ENCODE peak calls at places on chromosome 4, in four cellular contexts. R, K, B and L are unnamed samples.

GRCh38 chr4:60683357-60683756 is 516.8 kb upstream of the ADGRL3 start:
- DNase-seq in R (no peak), K (no peak), B (no peak), L (no peak)

GRCh38 chr4:146638801-146639351 is at the start of gene POU4F2:
- DNase-seq in R (no peak), K (no peak), B (no peak), L (peak)

GRCh38 chr4:151100517-151100916 is 1.1 kb downstream of the RPS3A start:
- DNase-seq in R (no peak), K (no peak), B (no peak), L (no peak)

GRCh38 chr4:73161527-73162185 is 92.1 kb upstream of the COX18 start:
- DNase-seq in R (no peak), K (no peak), B (no peak), L (no peak)

GRCh38 chr4:148330724-148331123 is 111.5 kb downstream of the NR3C2 start:
- DNase-seq in R (no peak), K (no peak), B (no peak), L (no peak)

GRCh38 chr4:151933122-151933827 is 172.5 kb upstream of the GATB start:
- DNase-seq in R (no peak), K (no peak), B (no peak), L (no peak)

GRCh38 chr4:102526532-102526931 is 25.4 kb downstream of the NFKB1 start:
- DNase-seq in R (no peak), K (no peak), B (no peak), L (no peak)

GRCh38 chr4:22500128-22500611 is 15.7 kb downstream of the ADGRA3 start:
- DNase-seq in R (no peak), K (no peak), B (no peak), L (no peak)

GRCh38 chr4:164716901-164717300 is 37.0 kb upstream of the SMIM31 start:
- DNase-seq in R (peak), K (no peak), B (no peak), L (peak)

GRCh38 chr4:182189107-182189878 is 53.9 kb upstream of the TENM3 start:
- DNase-seq in R (no peak), K (peak), B (no peak), L (no peak)

GRCh38 chr4:140243345-140243753 is 89.4 kb upstream of the MAML3 start:
- DNase-seq in R (no peak), K (no peak), B (peak), L (no peak)

GRCh38 chr4:169225058-169225751 is 45.6 kb downstream of the SH3RF1 start:
- DNase-seq in R (no peak), K (no peak), B (no peak), L (no peak)

GRCh38 chr4:89123418-89123817 is 12.1 kb downstream of the TIGD2 start:
- DNase-seq in R (peak), K (no peak), B (no peak), L (no peak)

GRCh38 chr4:4645743-4646142 is 103.9 kb upstream of the STX18 start:
- DNase-seq in R (no peak), K (no peak), B (no peak), L (no peak)

GRCh38 chr4:74755486-74755885 is 38.8 kb downstream of the BTC start:
- DNase-seq in R (no peak), K (no peak), B (no peak), L (no peak)

GRCh38 chr4:5890063-5890727 is 2.7 kb downstream of the CRMP1 start:
- DNase-seq in R (no peak), K (no peak), B (no peak), L (peak)

GRCh38 chr4:71882113-71882512 is 98.2 kb upstream of the GC start:
- DNase-seq in R (no peak), K (no peak), B (no peak), L (peak)

GRCh38 chr4:1194028-1194900 is 21.9 kb upstream of the SPON2 start:
- DNase-seq in R (no peak), K (no peak), B (no peak), L (peak)

GRCh38 chr4:1592179-1593037 is 91.7 kb downstream of the FAM53A start:
- DNase-seq in R (no peak), K (peak), B (no peak), L (peak)

GRCh38 chr4:79042079-79042674 is 102.9 kb upstream of the PAQR3 start:
- DNase-seq in R (peak), K (peak), B (no peak), L (no peak)

GRCh38 chr4:74016068-74016467 is 17.6 kb upstream of the CXCL5 start:
- DNase-seq in R (no peak), K (no peak), B (no peak), L (no peak)

GRCh38 chr4:178395798-178396197 is 953.6 kb upstream of the AGA start:
- DNase-seq in R (no peak), K (no peak), B (no peak), L (no peak)

DNA sequence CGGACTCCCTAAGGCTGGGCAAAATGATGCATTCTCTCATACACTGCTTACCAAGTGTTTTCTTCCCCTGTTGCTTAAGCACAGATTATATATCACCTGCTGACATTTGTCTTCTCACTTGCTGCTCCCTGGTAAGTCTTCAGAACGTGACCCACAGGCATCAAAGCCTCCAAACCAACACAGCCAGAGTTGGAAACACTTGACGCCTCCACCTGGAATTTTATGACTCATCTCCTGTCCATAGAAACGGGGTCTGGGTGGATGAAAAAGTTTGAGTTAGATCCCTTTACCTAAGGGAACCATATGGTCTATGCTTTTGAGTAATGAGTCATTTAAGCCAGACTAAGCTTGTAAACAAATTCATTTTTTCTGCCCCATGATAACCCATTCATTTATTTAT is 251.6 kb downstream of the USP46 start:
- DNase-seq in R (peak), K (no peak), B (no peak), L (no peak)
- TF ChIP-seq MAX in R (no peak), K (no peak), B (no peak), L (no peak)

GRCh38 chr4:124389591-124389990 is 322.9 kb downstream of the ANKRD50 start:
- DNase-seq in R (no peak), K (no peak), B (no peak), L (no peak)

GRCh38 chr4:124386648-124387047 is 325.9 kb downstream of the ANKRD50 start:
- DNase-seq in R (no peak), K (no peak), B (no peak), L (no peak)

GRCh38 chr4:124386163-124386562 is 326.4 kb downstream of the ANKRD50 start:
- DNase-seq in R (no peak), K (no peak), B (no peak), L (no peak)
- TF ChIP-seq SP1 in R (no peak), K (no peak), B (no peak), L (no peak)

DNA sequence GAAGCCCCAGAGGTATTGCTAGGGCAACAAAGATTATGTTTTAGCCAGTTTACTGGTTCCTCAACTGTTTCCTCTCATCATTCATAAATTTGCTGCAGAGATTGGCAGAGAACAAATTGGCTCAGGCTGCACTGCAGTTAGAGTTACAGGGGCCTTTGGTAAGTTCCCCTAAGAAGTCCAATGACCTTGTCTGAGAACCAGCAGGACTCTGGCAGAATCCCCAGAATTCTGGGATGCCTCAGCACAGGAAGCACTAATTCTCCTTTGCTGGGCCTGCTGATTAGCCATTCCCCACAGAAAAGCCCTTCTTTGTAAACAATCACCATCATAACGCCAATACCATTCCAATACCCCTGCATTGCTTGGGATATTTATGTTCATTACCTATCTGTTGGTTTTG is 151.3 kb downstream of the USP46 start:
- DNase-seq in R (no peak), K (no peak), B (no peak), L (no peak)
- TF ChIP-seq CREM in R (no peak), K (no peak), B (no peak), L (no peak)

DNA sequence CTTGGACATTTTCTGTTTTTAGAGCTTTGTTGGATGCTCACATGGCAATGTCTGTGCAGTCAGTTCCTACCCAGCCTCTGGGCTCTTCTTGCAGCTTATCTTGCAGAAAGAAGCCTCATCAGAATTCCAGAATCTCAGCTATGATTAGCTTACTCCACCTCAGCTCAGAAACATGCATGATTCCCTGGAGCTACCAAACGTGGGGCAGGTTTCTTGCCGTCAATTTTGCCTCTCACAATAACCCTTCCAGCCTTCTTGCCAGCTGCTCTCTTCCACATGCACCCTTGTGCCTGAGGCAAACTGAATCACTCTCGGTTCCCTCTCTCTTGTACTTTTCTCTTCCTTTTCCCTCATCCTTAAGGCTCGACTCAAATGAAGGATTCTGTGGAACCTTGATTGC is 141.4 kb downstream of the PTTG2 start:
- DNase-seq in R (no peak), K (no peak), B (no peak), L (no peak)
- TF ChIP-seq MAX in R (no peak), K (no peak), B (no peak), L (no peak)

GRCh38 chr4:184695178-184695896 is 38.6 kb downstream of the CENPU start:
- DNase-seq in R (no peak), K (no peak), B (no peak), L (no peak)

GRCh38 chr4:184697956-184698355 is 35.9 kb downstream of the CENPU start:
- DNase-seq in R (no peak), K (no peak), B (no peak), L (no peak)

GRCh38 chr4:184689681-184690080 is 40.1 kb downstream of the PRIMPOL start:
- DNase-seq in R (no peak), K (no peak), B (no peak), L (no peak)

GRCh38 chr4:184693056-184693455 is 40.8 kb downstream of the CENPU start:
- DNase-seq in R (no peak), K (no peak), B (no peak), L (no peak)

GRCh38 chr4:184694412-184694956 is 39.4 kb downstream of the CENPU start:
- DNase-seq in R (no peak), K (no peak), B (no peak), L (no peak)
- TF ChIP-seq SP1 in R (no peak), K (no peak), B (no peak), L (no peak)

DNA sequence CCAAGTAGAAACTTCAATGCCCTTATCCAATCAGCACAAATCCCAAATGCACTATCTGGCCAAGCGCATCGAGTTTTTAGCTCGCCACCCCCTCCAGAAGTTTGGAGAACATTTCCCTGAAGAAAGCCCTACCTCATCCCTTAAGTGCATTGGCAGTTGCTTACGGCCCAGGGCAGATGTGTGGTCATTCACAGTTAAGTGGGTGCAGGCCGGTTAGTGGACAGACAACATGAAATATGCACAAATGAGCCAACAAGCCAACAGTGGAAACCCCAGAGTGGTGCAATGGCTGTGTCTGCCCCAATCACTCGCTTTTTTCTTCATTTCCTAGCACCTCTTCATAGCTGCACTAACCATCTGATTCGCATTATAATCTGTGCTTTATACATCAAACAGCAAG is 125.9 kb downstream of the SMIM20 start:
- DNase-seq in R (no peak), K (no peak), B (no peak), L (no peak)
- TF ChIP-seq CREM in R (no peak), K (no peak), B (no peak), L (no peak)

GRCh38 chr4:121676388-121677075 is 20.2 kb downstream of the ANXA5 start:
- DNase-seq in R (peak), K (no peak), B (no peak), L (no peak)
- TF ChIP-seq MAX in R (peak), K (no peak), B (no peak), L (no peak)

GRCh38 chr4:100828986-100829685 is 311.3 kb upstream of the EMCN start:
- DNase-seq in R (no peak), K (no peak), B (no peak), L (no peak)

GRCh38 chr4:100827756-100828155 is 309.9 kb upstream of the EMCN start:
- DNase-seq in R (no peak), K (no peak), B (no peak), L (no peak)

GRCh38 chr4:100826067-100826466 is 308.2 kb upstream of the EMCN start:
- DNase-seq in R (no peak), K (no peak), B (peak), L (no peak)

GRCh38 chr4:100826808-100827548 is 309.2 kb upstream of the EMCN start:
- DNase-seq in R (no peak), K (no peak), B (no peak), L (no peak)

GRCh38 chr4:100828364-100828763 is 310.5 kb upstream of the EMCN start:
- DNase-seq in R (no peak), K (no peak), B (no peak), L (no peak)
- TF ChIP-seq SP1 in R (no peak), K (no peak), B (no peak), L (no peak)

GRCh38 chr4:52001616-52002015 is 18.5 kb downstream of the LRRC66 start:
- DNase-seq in R (no peak), K (no peak), B (no peak), L (no peak)
- TF ChIP-seq CREM in R (no peak), K (no peak), B (no peak), L (no peak)

GRCh38 chr4:56375458-56375857 is 11.8 kb downstream of the AASDH start:
- DNase-seq in R (no peak), K (no peak), B (no peak), L (no peak)

GRCh38 chr4:56370377-56370776 is 16.9 kb downstream of the AASDH start:
- DNase-seq in R (no peak), K (no peak), B (no peak), L (no peak)

GRCh38 chr4:56374956-56375355 is 12.3 kb downstream of the AASDH start:
- DNase-seq in R (no peak), K (no peak), B (no peak), L (no peak)

GRCh38 chr4:56371426-56372220 is 15.7 kb downstream of the AASDH start:
- DNase-seq in R (no peak), K (no peak), B (no peak), L (no peak)

GRCh38 chr4:56372774-56373173 is 14.5 kb downstream of the AASDH start:
- DNase-seq in R (no peak), K (no peak), B (no peak), L (no peak)
- TF ChIP-seq MAX in R (no peak), K (no peak), B (no peak), L (no peak)